ENCODE peak calls at places on chromosomes 11 and 22, in five cellular contexts. F, O, H, C and A are unnamed samples.

GRCh38 chr22:39469681-39470461 is 13.1 kb downstream of the MGAT3 start:
- DNase-seq in H (no peak), F (no peak), C (no peak), O (no peak), A (no peak)

GRCh38 chr11:5522308-5522707 is 5.8 kb upstream of the UBQLNL start:
- DNase-seq in H (no peak), F (no peak), C (no peak), O (no peak), A (no peak)

GRCh38 chr11:94803491-94803890 is 35.3 kb downstream of the AMOTL1 start:
- DNase-seq in C (peak), H (no peak), O (no peak), F (no peak), A (no peak)

GRCh38 chr11:8168485-8169257 is at the start of gene RIC3:
- DNase-seq in H (peak), F (no peak), C (no peak), O (no peak), A (no peak)

GRCh38 chr11:76543006-76543703 is 98.3 kb downstream of the EMSY start:
- DNase-seq in H (no peak), F (no peak), C (no peak), O (no peak), A (no peak)

GRCh38 chr11:129408865-129409444 is 33.3 kb downstream of the BARX2 start:
- DNase-seq in O (no peak), C (no peak), H (no peak), F (no peak), A (no peak)

GRCh38 chr11:95341246-95341645 is 110.2 kb upstream of the SESN3 start:
- DNase-seq in O (no peak), H (no peak), C (peak), F (peak), A (no peak)

GRCh38 chr11:36460220-36460619 is 49.9 kb downstream of the TRAF6 start:
- DNase-seq in O (no peak), C (no peak), F (no peak), H (no peak), A (no peak)

GRCh38 chr11:11669447-11669846 is 47.6 kb upstream of the GALNT18 start:
- DNase-seq in F (no peak), C (no peak), O (no peak), H (no peak), A (no peak)

GRCh38 chr11:119284344-119285157 is 32.4 kb downstream of the MCAM start:
- DNase-seq in C (peak), H (no peak), F (no peak), O (no peak), A (no peak)

GRCh38 chr22:37074537-37074936 is 23.0 kb downstream of the KCTD17 start:
- DNase-seq in F (no peak), H (no peak), O (no peak), C (no peak), A (no peak)

GRCh38 chr11:111303476-111303875 is 5.1 kb downstream of the POU2AF3 start:
- DNase-seq in O (no peak), F (no peak), C (no peak), H (peak), A (no peak)

GRCh38 chr22:24554316-24555159 is at the start of gene GUCD1:
- DNase-seq in O (no peak), C (peak), H (peak), F (no peak), A (no peak)

GRCh38 chr11:62404918-62405317 is 13.9 kb upstream of the SCGB1A1 start:
- DNase-seq in C (no peak), H (no peak), F (no peak), O (no peak), A (no peak)

GRCh38 chr22:24027389-24027980 is 16.4 kb downstream of the CABIN1 start:
- DNase-seq in C (no peak), H (no peak), O (no peak), F (no peak), A (no peak)

GRCh38 chr22:50356186-50356585 is 13.1 kb downstream of the PPP6R2 start:
- DNase-seq in H (no peak), C (no peak), F (no peak), O (no peak), A (no peak)

GRCh38 chr11:112498701-112499100 is 238.0 kb upstream of the PLET1 start:
- DNase-seq in F (no peak), O (peak), H (no peak), C (no peak), A (no peak)

GRCh38 chr22:49010901-49011300 is 816.8 kb downstream of the BRD1 start:
- DNase-seq in F (no peak), C (no peak), O (no peak), H (no peak), A (peak)

GRCh38 chr11:36008576-36008975 is 64.7 kb downstream of the LDLRAD3 start:
- DNase-seq in H (no peak), O (no peak), C (no peak), F (no peak), A (no peak)

GRCh38 chr11:130580372-130580771 is 131.9 kb downstream of the ADAMTS15 start:
- DNase-seq in H (no peak), C (peak), O (peak), F (peak), A (no peak)

GRCh38 chr11:36657610-36658225 is 59.7 kb upstream of the RAG2 start:
- DNase-seq in C (peak), H (no peak), O (no peak), F (peak), A (no peak)

GRCh38 chr11:126475627-126475991 is 120.1 kb downstream of the ST3GAL4 start:
- DNase-seq in F (no peak), O (no peak), C (no peak), H (no peak), A (no peak)

GRCh38 chr11:13679768-13680167 is 11.3 kb downstream of the FAR1 start:
- DNase-seq in H (no peak), F (no peak), C (no peak), O (no peak), A (no peak)

GRCh38 chr22:19337137-19337536 is 45.6 kb upstream of the CLTCL1 start:
- DNase-seq in C (no peak), O (no peak), H (no peak), F (no peak), A (no peak)

GRCh38 chr11:46456676-46457432 is 65.3 kb upstream of the CHRM4 start:
- DNase-seq in H (no peak), O (no peak), F (no peak), C (no peak), A (no peak)

GRCh38 chr11:118841469-118842222 is 42.0 kb upstream of the CXCR5 start:
- DNase-seq in F (no peak), H (peak), O (no peak), C (no peak), A (no peak)

GRCh38 chr11:73528877-73529530 is 68.9 kb downstream of the FAM168A start:
- DNase-seq in H (no peak), F (no peak), O (no peak), C (no peak), A (no peak)

DNA sequence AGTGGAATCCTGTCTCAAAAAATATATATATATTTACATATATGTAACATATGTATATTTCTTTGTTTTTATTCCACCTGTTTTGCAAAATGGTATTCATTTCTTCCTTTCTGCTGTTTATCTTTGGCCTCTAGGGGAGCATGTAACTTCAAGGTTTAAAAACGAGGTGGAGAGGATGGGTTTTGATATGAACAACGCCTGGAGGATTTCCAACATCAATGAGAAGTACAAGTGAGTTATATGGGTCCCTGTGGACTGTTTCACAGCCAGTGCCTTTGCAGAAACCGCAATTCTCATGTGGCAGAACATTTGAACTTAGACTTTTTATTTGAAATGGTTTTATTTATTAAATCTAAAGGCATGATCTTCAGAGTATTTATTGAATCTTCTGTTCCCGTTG is 81.6 kb upstream of the HORMAD2 start:
- DNase-seq in C (no peak), O (no peak), H (no peak), F (no peak), A (no peak)
- TF ChIP-seq CTCF in C (peak), O (peak), H (peak), F (no peak), A (no peak)

GRCh38 chr11:27864046-27865025 is 164.1 kb upstream of the BDNF start:
- DNase-seq in C (peak), H (peak), F (no peak), O (peak), A (no peak)
- TF ChIP-seq CTCF in C (no peak), H (no peak), F (no peak), O (no peak), A (no peak)

DNA sequence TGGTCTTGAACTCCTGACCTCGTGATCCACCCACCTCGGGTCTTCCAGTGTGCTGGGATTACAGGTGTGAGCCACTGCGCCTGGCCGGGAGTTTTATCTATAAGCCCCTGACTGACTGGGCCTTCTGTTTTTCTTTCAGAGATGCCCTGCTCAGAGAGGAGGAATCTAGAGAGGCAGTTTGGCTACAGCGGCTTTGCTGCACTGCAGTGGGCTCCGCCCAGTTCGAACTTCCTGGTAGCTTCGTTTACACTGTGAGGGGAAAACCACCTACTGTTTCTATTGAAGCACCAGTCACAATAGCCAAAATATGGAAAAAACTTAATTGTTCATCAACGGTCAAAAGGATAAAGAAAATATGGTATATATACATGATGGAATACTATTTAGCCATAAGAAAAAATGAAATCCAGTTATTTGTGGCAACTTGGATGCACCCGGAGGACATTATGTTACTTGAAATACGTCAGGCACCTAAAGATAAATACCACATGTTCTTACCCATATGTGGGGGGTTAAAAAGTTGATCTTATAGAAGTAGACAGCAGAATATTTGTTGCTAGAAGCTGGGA is 31.9 kb upstream of the FAM181B start:
- DNase-seq in C (no peak), O (no peak), H (peak), F (no peak), A (no peak)
- TF ChIP-seq CTCF in C (no peak), O (no peak), H (no peak), F (no peak), A (no peak)

GRCh38 chr22:28442264-28442950 is 237.2 kb downstream of the TTC28 start:
- DNase-seq in C (peak), F (no peak), H (peak), O (peak), A (peak)
- TF ChIP-seq CTCF in C (peak), F (peak), H (peak), O (peak), A (peak)

GRCh38 chr22:44405661-44406060 is 92.4 kb downstream of the RTL6 start:
- DNase-seq in O (no peak), C (no peak), H (no peak), F (no peak), A (no peak)
- TF ChIP-seq CTCF in O (no peak), C (no peak), H (no peak), F (no peak), A (no peak)

DNA sequence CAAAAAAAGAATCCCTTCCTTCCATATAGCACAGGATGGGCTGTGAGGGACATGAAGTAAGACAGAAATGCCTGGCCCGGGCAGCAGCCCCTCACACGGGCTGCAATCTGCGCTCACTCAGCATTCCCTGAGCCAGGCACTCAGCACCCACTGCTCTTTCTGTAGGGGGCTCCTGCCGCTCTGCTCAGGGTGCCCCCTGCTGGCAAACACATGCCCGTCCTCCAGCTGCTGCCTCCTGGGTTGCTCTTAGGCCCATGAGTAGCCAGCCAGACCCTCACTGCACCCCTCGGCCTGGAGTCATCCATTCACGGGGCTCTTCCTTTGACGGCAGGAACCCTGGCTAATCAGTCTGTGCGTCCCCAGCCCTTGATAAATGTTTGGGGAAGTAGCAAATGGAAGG is 6.9 kb downstream of the MCAT start:
- DNase-seq in O (no peak), F (no peak), C (no peak), H (peak), A (no peak)
- TF ChIP-seq CTCF in O (peak), F (peak), C (peak), H (peak), A (peak)